ENCODE peak calls at places on chromosomes 5 and 9, in five cellular contexts. J is DND-41; V is C1 segment of cervical spinal cord; M is stimulated activated CD8-positive, alpha-beta memory T cell treated with anti-CD3 and anti-CD28 coated beads, Interleukin-15, amount 100 ng/mL, for 1 hour; Z is WTC11. Y is an unnamed sample.
A peak's percentile ranks its signal among the peaks of the same experiment; 100 is the strongest.

GRCh38 chr9:17531642-17532254 is 47.1 kb upstream of the SH3GL2 start:
- DNase-seq in Z (peak; percentile 52), J (peak; percentile 51), V (peak; percentile 1), M (no peak), Y (no peak)

GRCh38 chr9:121317737-121318630 is 50.0 kb downstream of the GSN start:
- DNase-seq in M (no peak), V (no peak), Z (no peak), J (no peak), Y (no peak)

GRCh38 chr5:150263801-150264621 is 25.6 kb downstream of the CAMK2A start:
- DNase-seq in J (no peak), V (no peak), Z (no peak), M (no peak), Y (no peak)

GRCh38 chr5:72852356-72852755 is 35.9 kb downstream of the TNPO1 start:
- DNase-seq in J (no peak), V (no peak), M (no peak), Z (no peak), Y (no peak)

GRCh38 chr5:168728812-168729211 is 149.6 kb upstream of the PANK3 start:
- DNase-seq in V (no peak), J (no peak), Z (no peak), M (no peak), Y (no peak)

GRCh38 chr5:1235379-1235778 is 10.2 kb downstream of the SLC6A18 start:
- DNase-seq in Z (no peak), V (no peak), M (no peak), J (no peak), Y (no peak)

GRCh38 chr9:132135456-132135855 is 26.4 kb upstream of the NTNG2 start:
- DNase-seq in Z (no peak), J (no peak), V (no peak), M (no peak), Y (no peak)

GRCh38 chr5:353599-354580 is 32.4 kb downstream of the AHRR start:
- DNase-seq in V (no peak), Z (no peak), J (no peak), M (no peak), Y (peak; percentile 25)